ENCODE peak calls at places on chromosomes 11 and 22, in five cellular contexts. One of them, this sample, is unnamed.

GRCh38 chr22:37352481-37352880 is 70.2 kb downstream of the CYTH4 start:
- DNase-seq in SK-N-SH: no peak
- DNase-seq in K562: no peak
- DNase-seq in GM12878: no peak
- DNase-seq in H1: no peak
- DNase-seq in this sample: no peak

GRCh38 chr11:90294526-90294925 is 71.7 kb upstream of the CHORDC1 start:
- DNase-seq in H1: no peak
- DNase-seq in K562: no peak
- DNase-seq in SK-N-SH: no peak
- DNase-seq in GM12878: no peak
- DNase-seq in this sample: no peak

GRCh38 chr11:69640995-69641581 is at the start of gene CCND1:
- DNase-seq in GM12878: no peak
- DNase-seq in K562: peak
- DNase-seq in H1: peak
- DNase-seq in SK-N-SH: peak
- DNase-seq in this sample: peak

GRCh38 chr22:23386822-23387580 is 193.1 kb downstream of the IGLL1 start:
- DNase-seq in H1: no peak
- DNase-seq in SK-N-SH: no peak
- DNase-seq in GM12878: no peak
- DNase-seq in K562: no peak
- DNase-seq in this sample: no peak

GRCh38 chr11:69172674-69173073 is 16.9 kb downstream of the SMIM38 start:
- DNase-seq in GM12878: no peak
- DNase-seq in SK-N-SH: no peak
- DNase-seq in H1: no peak
- DNase-seq in K562: no peak
- DNase-seq in this sample: no peak

GRCh38 chr11:60345489-60345888 is 18.4 kb downstream of the MS4A6E start:
- DNase-seq in SK-N-SH: no peak
- DNase-seq in K562: peak
- DNase-seq in H1: peak
- DNase-seq in GM12878: no peak
- DNase-seq in this sample: peak

GRCh38 chr11:10926801-10927200 is 68.9 kb upstream of the ZBED5 start:
- DNase-seq in GM12878: no peak
- DNase-seq in H1: no peak
- DNase-seq in K562: no peak
- DNase-seq in SK-N-SH: no peak
- DNase-seq in this sample: no peak

GRCh38 chr11:67561971-67562560 is 21.5 kb upstream of the GSTP1 start:
- DNase-seq in SK-N-SH: no peak
- DNase-seq in GM12878: peak
- DNase-seq in H1: no peak
- DNase-seq in K562: no peak
- DNase-seq in this sample: no peak

GRCh38 chr11:120344302-120345004 is 8.2 kb downstream of the ARHGEF12 start:
- DNase-seq in H1: no peak
- DNase-seq in K562: peak
- DNase-seq in SK-N-SH: no peak
- DNase-seq in GM12878: peak
- DNase-seq in this sample: peak

GRCh38 chr11:129375731-129376657 is at the start of gene BARX2:
- DNase-seq in GM12878: no peak
- DNase-seq in H1: peak
- DNase-seq in SK-N-SH: peak
- DNase-seq in K562: peak
- DNase-seq in this sample: no peak

GRCh38 chr11:58900479-58901420 is 38.5 kb upstream of the GLYATL1 start:
- DNase-seq in H1: peak
- DNase-seq in K562: peak
- DNase-seq in SK-N-SH: peak
- DNase-seq in GM12878: peak
- DNase-seq in this sample: peak

GRCh38 chr11:44972746-44973435 is 22.2 kb upstream of the TP53I11 start:
- DNase-seq in SK-N-SH: no peak
- DNase-seq in GM12878: no peak
- DNase-seq in K562: no peak
- DNase-seq in H1: no peak
- DNase-seq in this sample: no peak

GRCh38 chr22:21450320-21450831 is 16.8 kb upstream of the TMEM191C start:
- DNase-seq in K562: no peak
- DNase-seq in SK-N-SH: peak
- DNase-seq in GM12878: no peak
- DNase-seq in H1: peak
- DNase-seq in this sample: no peak

GRCh38 chr11:69840371-69841169 is 21.4 kb upstream of the FGF3 start:
- DNase-seq in GM12878: no peak
- DNase-seq in H1: peak
- DNase-seq in SK-N-SH: no peak
- DNase-seq in K562: no peak
- DNase-seq in this sample: no peak

GRCh38 chr22:38879102-38879729 is 7.2 kb upstream of the CBX6 start:
- DNase-seq in K562: no peak
- DNase-seq in GM12878: no peak
- DNase-seq in H1: no peak
- DNase-seq in SK-N-SH: no peak
- DNase-seq in this sample: peak

GRCh38 chr11:104098555-104098954 is 62.1 kb downstream of the DDI1 start:
- DNase-seq in K562: no peak
- DNase-seq in H1: no peak
- DNase-seq in SK-N-SH: no peak
- DNase-seq in GM12878: no peak
- DNase-seq in this sample: no peak

GRCh38 chr22:35448552-35448922 is 48.6 kb downstream of the MCM5 start:
- DNase-seq in SK-N-SH: no peak
- DNase-seq in GM12878: no peak
- DNase-seq in H1: no peak
- DNase-seq in K562: no peak
- DNase-seq in this sample: no peak

GRCh38 chr22:37195921-37196320 is 7.9 kb upstream of the C1QTNF6 start:
- DNase-seq in H1: no peak
- DNase-seq in SK-N-SH: no peak
- DNase-seq in K562: no peak
- DNase-seq in GM12878: no peak
- DNase-seq in this sample: no peak

GRCh38 chr22:26564181-26564580 is 25.8 kb downstream of the TPST2 start:
- DNase-seq in GM12878: no peak
- DNase-seq in H1: no peak
- DNase-seq in K562: no peak
- DNase-seq in SK-N-SH: no peak
- DNase-seq in this sample: no peak

GRCh38 chr11:132595711-132596111 is 936.6 kb downstream of the OPCML start:
- DNase-seq in GM12878: no peak
- DNase-seq in H1: no peak
- DNase-seq in K562: no peak
- DNase-seq in SK-N-SH: peak
- DNase-seq in this sample: no peak

GRCh38 chr11:36389811-36390210 is 93.7 kb downstream of the PRR5L start:
- DNase-seq in SK-N-SH: no peak
- DNase-seq in H1: no peak
- DNase-seq in GM12878: no peak
- DNase-seq in K562: no peak
- DNase-seq in this sample: no peak

GRCh38 chr11:124928942-124929663 is 6.7 kb downstream of the HEPACAM start:
- DNase-seq in GM12878: no peak
- DNase-seq in SK-N-SH: no peak
- DNase-seq in K562: no peak
- DNase-seq in H1: no peak
- DNase-seq in this sample: no peak

GRCh38 chr11:10858505-10859360 is 880 bp upstream of the ZBED5 start:
- DNase-seq in GM12878: peak
- DNase-seq in H1: peak
- DNase-seq in K562: peak
- DNase-seq in SK-N-SH: peak
- DNase-seq in this sample: no peak

GRCh38 chr11:116782728-116783127 is 5.1 kb downstream of the ZPR1 start:
- DNase-seq in GM12878: no peak
- DNase-seq in SK-N-SH: no peak
- DNase-seq in K562: no peak
- DNase-seq in H1: no peak
- DNase-seq in this sample: no peak

GRCh38 chr11:70618471-70619101 is 220.3 kb downstream of the CTTN start:
- DNase-seq in GM12878: no peak
- DNase-seq in SK-N-SH: no peak
- DNase-seq in K562: no peak
- DNase-seq in H1: no peak
- DNase-seq in this sample: no peak

GRCh38 chr11:60634151-60634550 is 65.3 kb upstream of the MS4A8 start:
- DNase-seq in GM12878: peak
- DNase-seq in K562: peak
- DNase-seq in SK-N-SH: no peak
- DNase-seq in H1: peak
- DNase-seq in this sample: no peak

GRCh38 chr11:35367491-35367890 is 51.9 kb downstream of the SLC1A2 start:
- DNase-seq in K562: no peak
- DNase-seq in GM12878: no peak
- DNase-seq in SK-N-SH: no peak
- DNase-seq in H1: no peak
- DNase-seq in this sample: no peak

GRCh38 chr11:117668291-117668690 is 128.7 kb downstream of the DSCAML1 start:
- DNase-seq in GM12878: no peak
- DNase-seq in H1: no peak
- DNase-seq in SK-N-SH: no peak
- DNase-seq in K562: no peak
- DNase-seq in this sample: no peak

DNA sequence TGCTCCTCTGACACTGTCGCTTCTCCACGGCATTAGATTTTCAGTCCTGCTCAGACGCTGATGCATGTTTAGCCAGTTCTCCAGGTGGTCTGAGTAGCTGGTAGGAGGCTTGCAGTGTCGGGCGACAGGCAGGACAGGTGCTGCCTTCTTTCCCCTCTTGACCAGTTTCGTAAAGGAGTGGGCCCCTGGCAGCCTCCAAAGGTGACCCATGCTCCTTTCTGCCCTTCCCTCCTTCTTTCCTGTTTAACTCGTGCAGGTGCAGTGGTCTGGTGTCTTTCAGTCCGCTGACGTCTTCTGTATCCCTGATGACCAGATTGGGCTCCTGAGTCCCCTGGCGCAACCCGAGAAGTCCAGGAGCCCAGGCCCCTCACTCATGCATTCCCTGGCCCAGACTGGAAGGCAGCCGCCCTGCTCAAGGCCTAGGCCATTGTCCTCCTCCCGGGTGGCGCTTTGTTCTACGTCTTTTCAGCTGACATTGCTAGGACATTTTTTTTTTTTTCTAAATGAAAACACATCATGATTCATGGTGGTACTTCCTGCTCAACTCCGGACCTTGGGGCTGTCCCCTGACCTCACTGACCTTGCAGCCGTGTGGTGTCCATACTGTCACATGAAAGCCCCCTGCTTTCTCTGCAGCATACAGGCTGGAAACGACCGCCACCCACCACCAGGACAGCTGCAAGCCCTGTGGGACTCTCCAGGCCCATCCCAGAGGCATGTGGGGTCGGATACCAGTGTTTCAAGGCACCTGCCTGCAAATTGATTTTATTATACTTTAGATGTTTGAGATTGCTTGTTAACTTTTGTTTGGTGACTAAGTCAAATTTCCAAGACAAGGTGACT is 25.5 kb upstream of the TXNRD2 start:
- DNase-seq in K562: no peak
- DNase-seq in H1: no peak
- DNase-seq in SK-N-SH: no peak
- DNase-seq in GM12878: no peak
- DNase-seq in this sample: no peak
- H3K27ac ChIP-seq in K562: no peak
- H3K27ac ChIP-seq in H1: no peak
- H3K27ac ChIP-seq in SK-N-SH: no peak
- H3K27ac ChIP-seq in GM12878: no peak
- H3K27ac ChIP-seq in this sample: no peak

DNA sequence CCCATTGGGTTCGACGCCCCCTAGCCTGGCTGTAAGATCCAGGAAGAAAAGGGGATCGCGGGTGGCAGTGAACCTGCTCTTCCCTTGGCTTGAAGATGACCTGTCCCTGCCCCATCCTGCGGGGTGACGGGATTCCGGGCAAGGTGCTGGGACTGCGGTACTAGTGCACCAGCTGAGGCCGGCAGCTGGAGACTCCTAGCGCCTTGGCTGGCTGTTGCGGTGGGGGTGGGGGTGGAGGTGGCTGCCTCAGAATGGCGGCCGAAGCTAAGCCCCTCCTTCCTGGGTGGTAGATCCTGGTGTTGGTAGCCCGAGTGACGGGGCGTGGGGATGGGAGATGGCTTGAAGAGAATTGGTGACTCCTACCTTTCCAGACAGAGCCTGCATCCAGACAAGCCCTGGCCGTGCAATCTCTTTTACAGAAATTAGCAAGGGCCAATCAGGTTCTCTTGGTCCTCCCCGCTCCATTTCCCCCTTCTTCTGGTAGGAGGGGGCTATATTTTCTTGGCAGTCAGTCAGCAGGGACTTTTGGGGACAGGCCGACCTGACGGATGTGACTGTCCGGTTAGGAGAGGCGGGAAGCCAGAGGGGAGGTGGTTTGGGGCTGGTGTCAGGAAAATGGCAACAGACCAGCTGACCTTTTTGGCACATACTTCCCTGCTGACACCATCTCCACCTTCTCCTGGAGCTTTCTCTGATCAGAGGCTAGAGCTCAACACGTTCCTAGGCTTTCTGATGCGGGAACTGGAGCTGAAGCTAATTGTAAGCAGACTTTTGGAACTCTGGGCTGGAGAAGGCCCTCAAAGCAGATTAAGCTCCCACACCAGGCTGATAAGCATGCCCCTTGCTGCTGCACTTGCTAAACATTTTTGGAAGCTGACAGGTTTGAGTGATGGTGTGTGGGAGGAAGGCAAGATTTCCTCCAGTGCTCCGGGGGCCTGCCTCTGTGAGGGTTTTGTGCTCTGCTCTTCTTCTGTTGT is 2.0 kb downstream of the NAV2 start:
- DNase-seq in K562: peak
- DNase-seq in GM12878: no peak
- DNase-seq in H1: peak
- DNase-seq in SK-N-SH: peak
- DNase-seq in this sample: no peak
- TF ChIP-seq GABPA in K562: no peak
- TF ChIP-seq GABPA in GM12878: no peak
- TF ChIP-seq GABPA in H1: no peak
- TF ChIP-seq GABPA in SK-N-SH: no peak
- TF ChIP-seq GABPA in this sample: no peak

GRCh38 chr11:114395776-114396175 is 4.5 kb downstream of the C11orf71 start:
- DNase-seq in GM12878: no peak
- DNase-seq in H1: no peak
- DNase-seq in K562: peak
- DNase-seq in SK-N-SH: no peak
- DNase-seq in this sample: no peak
- TF ChIP-seq CTCF in GM12878: peak
- TF ChIP-seq CTCF in H1: peak
- TF ChIP-seq CTCF in K562: peak
- TF ChIP-seq CTCF in SK-N-SH: peak
- TF ChIP-seq CTCF in this sample: no peak

DNA sequence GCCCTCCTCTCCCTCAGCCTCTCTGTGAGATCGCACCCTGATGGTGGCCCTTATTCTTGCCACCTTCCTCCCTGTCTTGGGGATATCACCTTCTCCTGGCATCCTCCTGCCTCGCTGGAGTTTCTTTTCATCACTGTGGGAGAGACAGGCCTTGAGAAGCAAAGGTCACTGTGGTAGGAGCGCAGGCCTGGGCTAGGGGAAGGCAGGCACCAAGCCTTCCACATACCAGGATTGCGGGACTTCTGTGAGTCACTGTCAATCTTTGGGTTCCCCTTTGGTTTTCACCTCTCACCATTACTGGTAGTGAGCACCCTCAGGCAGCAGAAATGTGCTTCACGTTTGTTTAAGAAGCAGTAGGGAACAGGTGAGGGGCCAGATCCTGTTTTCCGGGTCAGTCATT is 31.2 kb upstream of the B3GAT1 start:
- DNase-seq in H1: no peak
- DNase-seq in SK-N-SH: no peak
- DNase-seq in GM12878: no peak
- DNase-seq in K562: no peak
- DNase-seq in this sample: no peak
- H3K27ac ChIP-seq in H1: no peak
- H3K27ac ChIP-seq in SK-N-SH: no peak
- H3K27ac ChIP-seq in GM12878: no peak
- H3K27ac ChIP-seq in K562: no peak
- H3K27ac ChIP-seq in this sample: no peak

This sample was measured in HL-60.